ENCODE peak calls at places on chromosomes 2 and 18, in six cellular contexts. One of them, this sample, is unnamed.

GRCh38 chr18:13428319-13428718 is 209.8 kb downstream of the LDLRAD4 start:
- DNase-seq in gastrocnemius medialis: no peak
- DNase-seq in right lobe of liver: no peak
- DNase-seq in lower leg skin: no peak
- DNase-seq in HCT116: no peak
- DNase-seq in K562: no peak
- DNase-seq in this sample: no peak

GRCh38 chr18:73791081-73791480 is 356.6 kb downstream of the FBXO15 start:
- DNase-seq in gastrocnemius medialis: no peak
- DNase-seq in right lobe of liver: no peak
- DNase-seq in lower leg skin: no peak
- DNase-seq in HCT116: no peak
- DNase-seq in K562: no peak
- DNase-seq in this sample: no peak

GRCh38 chr2:207203056-207203455 is 37.3 kb upstream of the KLF7 start:
- DNase-seq in gastrocnemius medialis: no peak
- DNase-seq in right lobe of liver: no peak
- DNase-seq in lower leg skin: no peak
- DNase-seq in HCT116: no peak
- DNase-seq in K562: no peak
- DNase-seq in this sample: no peak

GRCh38 chr2:43001787-43002468 is 209.5 kb upstream of the HAAO start:
- DNase-seq in gastrocnemius medialis: no peak
- DNase-seq in right lobe of liver: no peak
- DNase-seq in lower leg skin: no peak
- DNase-seq in HCT116: no peak
- DNase-seq in K562: no peak
- DNase-seq in this sample: no peak

GRCh38 chr2:126748929-126749518 is 93.1 kb downstream of the GYPC start:
- DNase-seq in gastrocnemius medialis: no peak
- DNase-seq in right lobe of liver: no peak
- DNase-seq in lower leg skin: no peak
- DNase-seq in HCT116: no peak
- DNase-seq in K562: no peak
- DNase-seq in this sample: no peak

GRCh38 chr2:35297403-35297802 is 1058.2 kb upstream of the CRIM1 start:
- DNase-seq in gastrocnemius medialis: no peak
- DNase-seq in right lobe of liver: no peak
- DNase-seq in lower leg skin: no peak
- DNase-seq in HCT116: no peak
- DNase-seq in K562: no peak
- DNase-seq in this sample: no peak

GRCh38 chr2:127398239-127398590 is 10.4 kb upstream of the MAP3K2 start:
- DNase-seq in gastrocnemius medialis: peak; percentile 85
- DNase-seq in right lobe of liver: peak; percentile 83
- DNase-seq in lower leg skin: peak; percentile 92
- DNase-seq in HCT116: peak; percentile 81
- DNase-seq in K562: peak; percentile 84
- DNase-seq in this sample: peak; percentile 88

GRCh38 chr2:122179492-122180070 is 424.1 kb downstream of the TSN start:
- DNase-seq in gastrocnemius medialis: no peak
- DNase-seq in right lobe of liver: no peak
- DNase-seq in lower leg skin: no peak
- DNase-seq in HCT116: no peak
- DNase-seq in K562: no peak
- DNase-seq in this sample: no peak

GRCh38 chr2:232586943-232587342 is 36.5 kb downstream of the EIF4E2 start:
- DNase-seq in gastrocnemius medialis: no peak
- DNase-seq in right lobe of liver: no peak
- DNase-seq in lower leg skin: no peak
- DNase-seq in HCT116: no peak
- DNase-seq in K562: no peak
- DNase-seq in this sample: no peak

GRCh38 chr2:136057023-136057801 is 60.7 kb downstream of the CXCR4 start:
- DNase-seq in gastrocnemius medialis: no peak
- DNase-seq in right lobe of liver: no peak
- DNase-seq in lower leg skin: no peak
- DNase-seq in HCT116: no peak
- DNase-seq in K562: no peak
- DNase-seq in this sample: no peak

GRCh38 chr2:11542275-11542819 is 8.5 kb downstream of the GREB1 start:
- DNase-seq in gastrocnemius medialis: no peak
- DNase-seq in right lobe of liver: no peak
- DNase-seq in lower leg skin: no peak
- DNase-seq in HCT116: no peak
- DNase-seq in K562: no peak
- DNase-seq in this sample: no peak

GRCh38 chr2:56127773-56128170 is 56.0 kb upstream of the CCDC85A start:
- DNase-seq in gastrocnemius medialis: no peak
- DNase-seq in right lobe of liver: no peak
- DNase-seq in lower leg skin: no peak
- DNase-seq in HCT116: no peak
- DNase-seq in K562: no peak
- DNase-seq in this sample: no peak
- TF ChIP-seq POLR2A in gastrocnemius medialis: no peak
- TF ChIP-seq POLR2A in right lobe of liver: no peak
- TF ChIP-seq POLR2A in lower leg skin: no peak
- TF ChIP-seq POLR2A in HCT116: no peak
- TF ChIP-seq POLR2A in K562: no peak
- TF ChIP-seq POLR2A in this sample: no peak

DNA sequence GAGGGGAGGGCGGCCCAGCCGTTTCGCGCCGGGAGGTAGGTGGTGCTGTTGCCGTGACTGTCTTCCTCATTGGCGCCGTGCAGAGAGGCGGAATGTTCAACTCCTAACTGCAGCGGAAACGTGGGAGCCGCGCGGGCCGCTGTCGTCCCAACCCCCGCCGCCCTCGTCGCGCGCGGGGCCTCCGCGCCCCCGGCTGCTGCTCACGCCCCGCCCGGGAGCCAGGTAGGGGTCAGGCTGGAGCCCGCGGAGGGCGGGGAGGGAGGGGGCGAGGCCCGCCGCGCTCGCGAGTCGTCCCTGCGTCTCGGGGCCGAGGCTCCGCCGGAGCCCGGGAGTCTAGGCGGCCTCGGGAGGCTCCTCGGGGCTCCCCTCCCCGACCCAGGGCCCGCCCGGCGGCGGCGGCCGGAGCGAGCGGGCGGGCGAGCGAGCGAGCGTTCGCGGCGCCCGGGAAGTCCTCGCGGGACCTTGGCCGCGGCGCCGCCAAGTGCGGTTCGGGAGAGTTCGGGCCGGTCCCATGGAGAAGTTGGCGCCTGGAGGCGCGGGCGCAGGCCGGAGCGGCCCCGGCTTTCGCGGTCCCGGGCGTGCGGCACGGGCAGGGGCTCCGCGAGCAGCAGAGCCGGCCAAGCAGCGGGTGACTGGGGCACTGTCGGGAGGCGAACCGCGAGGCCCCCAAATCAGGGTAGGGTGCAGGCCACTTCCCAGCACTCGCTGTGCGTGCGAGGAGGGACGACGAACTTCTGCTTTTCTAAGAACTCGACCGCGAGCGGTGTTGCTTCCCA is at the start of gene MAP3K20:
- DNase-seq in gastrocnemius medialis: peak; percentile 82
- DNase-seq in right lobe of liver: peak; percentile 83
- DNase-seq in lower leg skin: peak; percentile 79
- DNase-seq in HCT116: no peak
- DNase-seq in K562: peak; percentile 87
- DNase-seq in this sample: peak; percentile 88
- TF ChIP-seq POLR2A in gastrocnemius medialis: peak; percentile 84
- TF ChIP-seq POLR2A in right lobe of liver: peak; percentile 75
- TF ChIP-seq POLR2A in lower leg skin: peak; percentile 32
- TF ChIP-seq POLR2A in HCT116: no peak
- TF ChIP-seq POLR2A in K562: peak; percentile 59
- TF ChIP-seq POLR2A in this sample: no peak

GRCh38 chr2:27441958-27442281 is 261 bp upstream of the KRTCAP3 start:
- DNase-seq in gastrocnemius medialis: no peak
- DNase-seq in right lobe of liver: no peak
- DNase-seq in lower leg skin: no peak
- DNase-seq in HCT116: no peak
- DNase-seq in K562: no peak
- DNase-seq in this sample: no peak

GRCh38 chr2:27445155-27445554 is 3.0 kb downstream of the KRTCAP3 start:
- DNase-seq in gastrocnemius medialis: no peak
- DNase-seq in right lobe of liver: no peak
- DNase-seq in lower leg skin: no peak
- DNase-seq in HCT116: no peak
- DNase-seq in K562: no peak
- DNase-seq in this sample: no peak

GRCh38 chr2:27442981-27443323 is 771 bp downstream of the KRTCAP3 start:
- DNase-seq in gastrocnemius medialis: peak; percentile 75
- DNase-seq in right lobe of liver: no peak
- DNase-seq in lower leg skin: no peak
- DNase-seq in HCT116: no peak
- DNase-seq in K562: no peak
- DNase-seq in this sample: no peak

GRCh38 chr2:27441226-27441926 is 805 bp upstream of the KRTCAP3 start:
- DNase-seq in gastrocnemius medialis: no peak
- DNase-seq in right lobe of liver: no peak
- DNase-seq in lower leg skin: no peak
- DNase-seq in HCT116: no peak
- DNase-seq in K562: peak; percentile 88
- DNase-seq in this sample: no peak

DNA sequence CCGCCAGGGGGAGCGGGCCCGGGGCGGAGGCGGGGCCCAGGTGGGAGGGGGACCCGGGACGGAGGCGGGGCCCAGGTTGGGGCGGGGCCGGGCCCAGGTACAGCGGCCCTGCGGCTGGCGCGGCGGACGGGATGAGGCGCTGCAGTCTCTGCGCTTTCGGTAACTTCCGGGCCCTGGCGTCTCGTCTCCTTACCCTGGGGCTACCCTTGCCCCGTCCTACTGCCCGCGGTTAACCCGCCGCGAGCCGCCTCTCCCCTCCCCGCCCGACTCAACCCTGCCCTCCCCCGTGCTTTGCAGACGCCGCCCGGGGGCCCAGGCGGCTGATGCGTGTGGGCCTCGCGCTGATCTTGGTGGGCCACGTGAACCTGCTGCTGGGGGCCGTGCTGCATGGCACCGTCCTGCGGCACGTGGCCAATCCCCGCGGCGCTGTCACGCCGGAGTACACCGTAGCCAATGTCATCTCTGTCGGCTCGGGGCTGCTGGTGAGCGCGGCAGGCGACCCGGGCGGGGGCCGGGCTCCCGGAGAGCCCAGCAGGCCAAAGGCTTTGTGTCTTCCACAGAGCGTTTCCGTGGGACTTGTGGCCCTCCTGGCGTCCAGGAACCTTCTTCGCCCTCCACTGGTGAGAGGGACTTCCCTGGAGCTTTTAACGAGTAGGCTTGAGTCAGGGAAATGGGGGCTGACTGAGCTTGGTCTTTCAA is at the start of gene KRTCAP3:
- DNase-seq in gastrocnemius medialis: no peak
- DNase-seq in right lobe of liver: peak; percentile 60
- DNase-seq in lower leg skin: peak; percentile 31
- DNase-seq in HCT116: peak; percentile 42
- DNase-seq in K562: peak; percentile 78
- DNase-seq in this sample: no peak
- TF ChIP-seq POLR2A in gastrocnemius medialis: no peak
- TF ChIP-seq POLR2A in right lobe of liver: peak; percentile 16
- TF ChIP-seq POLR2A in lower leg skin: no peak
- TF ChIP-seq POLR2A in HCT116: peak; percentile 30
- TF ChIP-seq POLR2A in K562: no peak
- TF ChIP-seq POLR2A in this sample: no peak

DNA sequence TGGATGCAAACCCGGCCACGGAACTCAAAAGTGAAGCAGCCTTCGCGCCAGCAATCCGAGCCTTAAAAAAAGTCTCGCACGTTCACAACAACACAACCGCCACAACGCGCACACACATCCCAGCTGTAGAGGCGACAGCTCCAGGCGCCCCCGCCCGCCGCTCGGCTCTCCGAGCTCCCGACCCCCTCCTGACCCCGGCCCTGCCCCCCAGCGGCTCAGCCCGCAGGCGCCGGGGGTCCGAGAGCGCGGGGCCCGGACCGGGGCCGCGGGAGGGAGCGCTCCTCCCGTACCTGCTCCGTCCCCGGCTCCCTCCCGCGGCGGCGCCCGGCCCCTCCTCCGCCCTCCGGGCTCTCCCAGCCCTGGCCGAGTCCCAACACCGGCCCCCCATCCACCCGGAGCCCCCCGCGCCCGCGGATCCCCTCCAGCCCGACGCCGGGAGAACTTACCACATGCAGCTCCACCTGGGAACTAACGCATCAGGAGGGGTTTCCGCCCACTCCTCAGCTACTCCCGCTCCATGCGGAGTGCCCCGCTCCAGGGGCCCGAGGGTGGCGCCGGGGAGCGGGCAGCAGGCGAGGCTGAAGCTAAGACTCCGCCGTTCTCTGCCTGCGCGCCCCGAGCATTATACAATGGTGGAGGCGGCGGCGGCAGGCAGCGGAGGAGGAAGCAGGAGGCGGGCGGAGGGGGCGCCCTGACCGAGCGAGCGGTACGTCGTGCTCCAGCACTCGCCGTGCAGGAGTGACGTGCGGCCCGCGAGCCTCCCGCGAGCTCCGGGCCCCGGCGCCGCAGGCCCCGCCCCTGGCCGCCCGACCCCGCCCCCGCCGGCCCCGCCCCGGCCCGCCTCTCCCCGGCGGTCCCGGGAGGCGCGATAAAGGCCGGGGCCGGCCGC is at the start of gene SERTAD2:
- DNase-seq in gastrocnemius medialis: peak; percentile 84
- DNase-seq in right lobe of liver: peak; percentile 94
- DNase-seq in lower leg skin: peak; percentile 81
- DNase-seq in HCT116: no peak
- DNase-seq in K562: peak; percentile 93
- DNase-seq in this sample: peak; percentile 92
- TF ChIP-seq POLR2A in gastrocnemius medialis: peak; percentile 92
- TF ChIP-seq POLR2A in right lobe of liver: peak; percentile 91
- TF ChIP-seq POLR2A in lower leg skin: peak; percentile 61
- TF ChIP-seq POLR2A in HCT116: peak; percentile 75
- TF ChIP-seq POLR2A in K562: peak; percentile 93
- TF ChIP-seq POLR2A in this sample: peak; percentile 79

DNA sequence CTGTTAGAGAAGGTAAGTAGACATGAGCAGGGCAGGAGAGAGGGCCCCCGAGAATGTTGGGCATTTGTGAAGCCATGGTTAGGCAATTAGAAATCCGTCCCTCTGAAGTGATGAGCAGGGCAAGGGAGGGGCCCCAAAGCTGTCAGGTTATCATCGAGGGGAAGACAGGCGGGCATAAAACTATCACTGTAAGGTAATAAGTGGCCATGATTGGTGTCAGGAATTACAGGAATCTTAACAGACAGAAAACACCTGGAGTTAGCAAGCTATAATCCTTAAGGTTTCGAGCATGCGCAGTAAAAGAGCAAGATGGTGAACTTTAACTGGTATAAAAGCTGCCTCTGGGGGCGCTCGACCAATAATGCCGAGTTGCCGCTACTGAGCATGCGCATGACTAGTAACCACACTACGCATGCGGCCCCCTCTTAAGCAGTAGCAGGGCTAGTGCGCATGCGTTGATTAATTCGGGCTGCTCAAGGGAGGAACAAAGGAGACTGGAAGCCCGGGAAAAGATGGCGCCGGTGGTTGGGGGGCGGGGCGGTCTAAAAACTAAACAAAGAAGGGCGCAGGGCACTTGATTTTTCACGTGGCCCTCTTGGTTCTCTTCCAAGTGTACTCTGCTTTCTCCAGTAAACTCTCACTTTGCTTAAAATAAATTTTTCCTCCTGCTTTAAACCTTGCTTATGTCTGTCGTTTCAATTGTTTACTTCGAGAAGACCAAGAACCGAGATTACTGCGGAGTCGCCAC is 5.5 kb downstream of the XRCC5 start:
- DNase-seq in gastrocnemius medialis: peak; percentile 98
- DNase-seq in right lobe of liver: peak; percentile 97
- DNase-seq in lower leg skin: peak; percentile 99
- DNase-seq in HCT116: peak; percentile 98
- DNase-seq in K562: peak; percentile 98
- DNase-seq in this sample: peak; percentile 97
- TF ChIP-seq POLR2A in gastrocnemius medialis: no peak
- TF ChIP-seq POLR2A in right lobe of liver: peak; percentile 28
- TF ChIP-seq POLR2A in lower leg skin: no peak
- TF ChIP-seq POLR2A in HCT116: no peak
- TF ChIP-seq POLR2A in K562: peak; percentile 58
- TF ChIP-seq POLR2A in this sample: no peak